ENCODE peak calls at places on chromosomes 7 and 10, in eight cellular contexts. One of them, this sample, is unnamed. For H3K4me1, the result is how much of the 10 kb centered on the place peaks cover.

GRCh38 chr7:30652132-30652531 is 30.1 kb downstream of the CRHR2 start:
- DNase-seq in IMR-90: no peak
- DNase-seq in suprapubic skin: peak
- DNase-seq in endothelial cell of umbilical vein: no peak
- DNase-seq in neural progenitor cell: no peak
- DNase-seq in upper lobe of right lung: peak
- DNase-seq in HCT116: no peak
- DNase-seq in tibial nerve: no peak
- DNase-seq in this sample: no peak

GRCh38 chr10:13830385-13830784 is 243.6 kb downstream of the PRPF18 start:
- DNase-seq in IMR-90: no peak
- DNase-seq in suprapubic skin: no peak
- DNase-seq in tibial nerve: no peak
- DNase-seq in upper lobe of right lung: no peak
- DNase-seq in endothelial cell of umbilical vein: no peak
- DNase-seq in HCT116: no peak
- DNase-seq in neural progenitor cell: no peak
- DNase-seq in this sample: no peak

GRCh38 chr7:130150587-130150986 is 54.6 kb downstream of the TMEM209 start:
- DNase-seq in tibial nerve: no peak
- DNase-seq in neural progenitor cell: no peak
- DNase-seq in HCT116: no peak
- DNase-seq in IMR-90: no peak
- DNase-seq in endothelial cell of umbilical vein: no peak
- DNase-seq in suprapubic skin: no peak
- DNase-seq in upper lobe of right lung: no peak
- DNase-seq in this sample: no peak

GRCh38 chr10:28906011-28906411 is 228.7 kb downstream of the BAMBI start:
- DNase-seq in HCT116: no peak
- DNase-seq in neural progenitor cell: no peak
- DNase-seq in upper lobe of right lung: no peak
- DNase-seq in suprapubic skin: no peak
- DNase-seq in tibial nerve: no peak
- DNase-seq in IMR-90: no peak
- DNase-seq in endothelial cell of umbilical vein: no peak
- DNase-seq in this sample: no peak

GRCh38 chr10:127148933-127149220 is 47.5 kb downstream of the INSYN2A start:
- DNase-seq in IMR-90: peak
- DNase-seq in HCT116: peak
- DNase-seq in neural progenitor cell: no peak
- DNase-seq in tibial nerve: no peak
- DNase-seq in upper lobe of right lung: no peak
- DNase-seq in suprapubic skin: no peak
- DNase-seq in endothelial cell of umbilical vein: no peak
- DNase-seq in this sample: no peak

GRCh38 chr7:45190406-45191165 is 33.0 kb downstream of the RAMP3 start:
- DNase-seq in IMR-90: no peak
- DNase-seq in neural progenitor cell: no peak
- DNase-seq in tibial nerve: no peak
- DNase-seq in endothelial cell of umbilical vein: no peak
- DNase-seq in upper lobe of right lung: peak
- DNase-seq in suprapubic skin: peak
- DNase-seq in HCT116: no peak
- DNase-seq in this sample: no peak

GRCh38 chr7:17130281-17131059 is 168.0 kb upstream of the AHR start:
- DNase-seq in neural progenitor cell: peak
- DNase-seq in upper lobe of right lung: no peak
- DNase-seq in HCT116: peak
- DNase-seq in tibial nerve: no peak
- DNase-seq in suprapubic skin: no peak
- DNase-seq in IMR-90: peak
- DNase-seq in endothelial cell of umbilical vein: peak
- DNase-seq in this sample: no peak

GRCh38 chr10:63236113-63236935 is 103.2 kb downstream of the NRBF2 start:
- DNase-seq in neural progenitor cell: no peak
- DNase-seq in suprapubic skin: no peak
- DNase-seq in IMR-90: peak
- DNase-seq in tibial nerve: no peak
- DNase-seq in endothelial cell of umbilical vein: peak
- DNase-seq in upper lobe of right lung: no peak
- DNase-seq in HCT116: peak
- DNase-seq in this sample: no peak

GRCh38 chr10:35643976-35644799 is 2.1 kb upstream of the FZD8 start:
- DNase-seq in upper lobe of right lung: no peak
- DNase-seq in IMR-90: no peak
- DNase-seq in suprapubic skin: no peak
- DNase-seq in tibial nerve: no peak
- DNase-seq in neural progenitor cell: peak
- DNase-seq in HCT116: no peak
- DNase-seq in endothelial cell of umbilical vein: peak
- DNase-seq in this sample: no peak

GRCh38 chr7:5692112-5692844 is 89.2 kb downstream of the RNF216 start:
- DNase-seq in neural progenitor cell: no peak
- DNase-seq in tibial nerve: peak
- DNase-seq in upper lobe of right lung: no peak
- DNase-seq in suprapubic skin: peak
- DNase-seq in IMR-90: peak
- DNase-seq in HCT116: no peak
- DNase-seq in endothelial cell of umbilical vein: peak
- DNase-seq in this sample: no peak

GRCh38 chr7:114825423-114825951 is 96.4 kb upstream of the MDFIC start:
- DNase-seq in HCT116: no peak
- DNase-seq in suprapubic skin: no peak
- DNase-seq in neural progenitor cell: peak
- DNase-seq in IMR-90: no peak
- DNase-seq in endothelial cell of umbilical vein: no peak
- DNase-seq in upper lobe of right lung: no peak
- DNase-seq in tibial nerve: no peak
- DNase-seq in this sample: no peak

GRCh38 chr7:158782638-158783490 is 46.4 kb downstream of the ESYT2 start:
- DNase-seq in endothelial cell of umbilical vein: peak
- DNase-seq in IMR-90: peak
- DNase-seq in HCT116: no peak
- DNase-seq in tibial nerve: peak
- DNase-seq in suprapubic skin: no peak
- DNase-seq in neural progenitor cell: peak
- DNase-seq in upper lobe of right lung: no peak
- DNase-seq in this sample: no peak

GRCh38 chr7:10022957-10023356 is 950.7 kb upstream of the PHF14 start:
- DNase-seq in HCT116: peak
- DNase-seq in upper lobe of right lung: no peak
- DNase-seq in suprapubic skin: no peak
- DNase-seq in IMR-90: no peak
- DNase-seq in tibial nerve: no peak
- DNase-seq in endothelial cell of umbilical vein: peak
- DNase-seq in neural progenitor cell: peak
- DNase-seq in this sample: no peak

GRCh38 chr10:115654961-115655360 is 561.8 kb downstream of the ATRNL1 start:
- DNase-seq in HCT116: no peak
- DNase-seq in endothelial cell of umbilical vein: no peak
- DNase-seq in neural progenitor cell: no peak
- DNase-seq in suprapubic skin: no peak
- DNase-seq in upper lobe of right lung: no peak
- DNase-seq in tibial nerve: no peak
- DNase-seq in IMR-90: no peak
- DNase-seq in this sample: no peak

GRCh38 chr10:112793197-112793921 is 156.7 kb upstream of the TCF7L2 start:
- DNase-seq in suprapubic skin: no peak
- DNase-seq in endothelial cell of umbilical vein: no peak
- DNase-seq in tibial nerve: no peak
- DNase-seq in HCT116: no peak
- DNase-seq in upper lobe of right lung: no peak
- DNase-seq in IMR-90: peak
- DNase-seq in neural progenitor cell: no peak
- DNase-seq in this sample: no peak

GRCh38 chr7:94205529-94205928 is 189.2 kb upstream of the COL1A2 start:
- DNase-seq in neural progenitor cell: no peak
- DNase-seq in endothelial cell of umbilical vein: no peak
- DNase-seq in suprapubic skin: no peak
- DNase-seq in HCT116: no peak
- DNase-seq in tibial nerve: no peak
- DNase-seq in upper lobe of right lung: no peak
- DNase-seq in IMR-90: no peak
- DNase-seq in this sample: no peak

GRCh38 chr7:50832744-50833143 is 50.0 kb upstream of the GRB10 start:
- DNase-seq in suprapubic skin: no peak
- DNase-seq in tibial nerve: no peak
- DNase-seq in HCT116: no peak
- DNase-seq in endothelial cell of umbilical vein: no peak
- DNase-seq in upper lobe of right lung: no peak
- DNase-seq in neural progenitor cell: no peak
- DNase-seq in IMR-90: peak
- DNase-seq in this sample: no peak

GRCh38 chr7:106178593-106179134 is 66.6 kb upstream of the SYPL1 start:
- DNase-seq in suprapubic skin: no peak
- DNase-seq in IMR-90: peak
- DNase-seq in upper lobe of right lung: no peak
- DNase-seq in tibial nerve: no peak
- DNase-seq in endothelial cell of umbilical vein: peak
- DNase-seq in neural progenitor cell: no peak
- DNase-seq in HCT116: peak
- DNase-seq in this sample: no peak

GRCh38 chr7:157845203-157845810 is 508.5 kb downstream of the DNAJB6 start:
- DNase-seq in suprapubic skin: no peak
- DNase-seq in IMR-90: no peak
- DNase-seq in neural progenitor cell: no peak
- DNase-seq in endothelial cell of umbilical vein: no peak
- DNase-seq in upper lobe of right lung: peak
- DNase-seq in HCT116: peak
- DNase-seq in tibial nerve: peak
- DNase-seq in this sample: peak

GRCh38 chr7:94580601-94581000 is 71.0 kb downstream of the CASD1 start:
- DNase-seq in suprapubic skin: no peak
- DNase-seq in endothelial cell of umbilical vein: no peak
- DNase-seq in HCT116: no peak
- DNase-seq in upper lobe of right lung: no peak
- DNase-seq in tibial nerve: no peak
- DNase-seq in IMR-90: peak
- DNase-seq in neural progenitor cell: no peak
- DNase-seq in this sample: no peak

GRCh38 chr7:136947347-136947746 is 78.9 kb downstream of the CHRM2 start:
- DNase-seq in endothelial cell of umbilical vein: peak
- DNase-seq in HCT116: no peak
- DNase-seq in tibial nerve: no peak
- DNase-seq in upper lobe of right lung: no peak
- DNase-seq in suprapubic skin: no peak
- DNase-seq in neural progenitor cell: no peak
- DNase-seq in IMR-90: peak
- DNase-seq in this sample: no peak

GRCh38 chr7:82592416-82592815 is 148.8 kb upstream of the CACNA2D1 start:
- DNase-seq in HCT116: no peak
- DNase-seq in upper lobe of right lung: no peak
- DNase-seq in IMR-90: peak
- DNase-seq in tibial nerve: no peak
- DNase-seq in suprapubic skin: no peak
- DNase-seq in neural progenitor cell: no peak
- DNase-seq in endothelial cell of umbilical vein: no peak
- DNase-seq in this sample: no peak

GRCh38 chr7:82376739-82377138 is 66.8 kb downstream of the CACNA2D1 start:
- DNase-seq in upper lobe of right lung: no peak
- DNase-seq in HCT116: no peak
- DNase-seq in IMR-90: no peak
- DNase-seq in endothelial cell of umbilical vein: no peak
- DNase-seq in tibial nerve: no peak
- DNase-seq in suprapubic skin: no peak
- DNase-seq in neural progenitor cell: no peak
- DNase-seq in this sample: no peak

GRCh38 chr10:48656241-48656921 is 28.3 kb upstream of the WDFY4 start:
- DNase-seq in upper lobe of right lung: peak
- DNase-seq in suprapubic skin: peak
- DNase-seq in endothelial cell of umbilical vein: peak
- DNase-seq in tibial nerve: peak
- DNase-seq in IMR-90: peak
- DNase-seq in neural progenitor cell: peak
- DNase-seq in HCT116: peak
- DNase-seq in this sample: peak
- H3K4me3 ChIP-seq in upper lobe of right lung: peak
- H3K4me3 ChIP-seq in suprapubic skin: peak
- H3K4me3 ChIP-seq in endothelial cell of umbilical vein: peak
- H3K4me3 ChIP-seq in tibial nerve: peak
- H3K4me3 ChIP-seq in IMR-90: peak
- H3K4me3 ChIP-seq in neural progenitor cell: peak
- H3K4me3 ChIP-seq in HCT116: peak
- H3K4me3 ChIP-seq in this sample: peak

GRCh38 chr7:128192497-128193142 is 48.5 kb upstream of the LEP start:
- DNase-seq in upper lobe of right lung: no peak
- DNase-seq in endothelial cell of umbilical vein: no peak
- DNase-seq in IMR-90: no peak
- DNase-seq in HCT116: no peak
- DNase-seq in neural progenitor cell: no peak
- DNase-seq in tibial nerve: no peak
- DNase-seq in suprapubic skin: peak
- DNase-seq in this sample: no peak

GRCh38 chr7:128191136-128191844 is 49.8 kb upstream of the LEP start:
- DNase-seq in suprapubic skin: peak
- DNase-seq in endothelial cell of umbilical vein: no peak
- DNase-seq in HCT116: no peak
- DNase-seq in IMR-90: no peak
- DNase-seq in neural progenitor cell: no peak
- DNase-seq in tibial nerve: no peak
- DNase-seq in upper lobe of right lung: no peak
- DNase-seq in this sample: no peak

GRCh38 chr7:128190051-128190640 is 50.9 kb upstream of the LEP start:
- DNase-seq in tibial nerve: no peak
- DNase-seq in upper lobe of right lung: no peak
- DNase-seq in HCT116: no peak
- DNase-seq in endothelial cell of umbilical vein: no peak
- DNase-seq in neural progenitor cell: no peak
- DNase-seq in IMR-90: no peak
- DNase-seq in suprapubic skin: peak
- DNase-seq in this sample: no peak

GRCh38 chr7:128188396-128189230 is 52.5 kb upstream of the LEP start:
- DNase-seq in upper lobe of right lung: no peak
- DNase-seq in suprapubic skin: no peak
- DNase-seq in tibial nerve: no peak
- DNase-seq in neural progenitor cell: no peak
- DNase-seq in IMR-90: no peak
- DNase-seq in endothelial cell of umbilical vein: no peak
- DNase-seq in HCT116: no peak
- DNase-seq in this sample: no peak

GRCh38 chr7:128189231-128189930 is 51.7 kb upstream of the LEP start:
- DNase-seq in HCT116: no peak
- DNase-seq in neural progenitor cell: no peak
- DNase-seq in endothelial cell of umbilical vein: no peak
- DNase-seq in tibial nerve: no peak
- DNase-seq in IMR-90: no peak
- DNase-seq in upper lobe of right lung: no peak
- DNase-seq in suprapubic skin: peak
- DNase-seq in this sample: no peak
- H3K4me1 ChIP-seq in HCT116: under half
- H3K4me1 ChIP-seq in neural progenitor cell: under half
- H3K4me1 ChIP-seq in endothelial cell of umbilical vein: under half
- H3K4me1 ChIP-seq in tibial nerve: under half
- H3K4me1 ChIP-seq in IMR-90: under half
- H3K4me1 ChIP-seq in upper lobe of right lung: under half
- H3K4me1 ChIP-seq in suprapubic skin: under half
- H3K4me1 ChIP-seq in this sample: under half

GRCh38 chr10:89164920-89165319 is 42.2 kb downstream of the CH25H start:
- DNase-seq in IMR-90: no peak
- DNase-seq in HCT116: no peak
- DNase-seq in suprapubic skin: no peak
- DNase-seq in tibial nerve: no peak
- DNase-seq in endothelial cell of umbilical vein: no peak
- DNase-seq in neural progenitor cell: no peak
- DNase-seq in upper lobe of right lung: no peak
- DNase-seq in this sample: no peak
- TF ChIP-seq CTCF in IMR-90: no peak
- TF ChIP-seq CTCF in HCT116: no peak
- TF ChIP-seq CTCF in suprapubic skin: no peak
- TF ChIP-seq CTCF in tibial nerve: no peak
- TF ChIP-seq CTCF in endothelial cell of umbilical vein: no peak
- TF ChIP-seq CTCF in neural progenitor cell: no peak
- TF ChIP-seq CTCF in upper lobe of right lung: no peak
- TF ChIP-seq CTCF in this sample: no peak

GRCh38 chr7:47992446-47992845 is 13.0 kb upstream of the HUS1 start:
- DNase-seq in tibial nerve: no peak
- DNase-seq in upper lobe of right lung: no peak
- DNase-seq in suprapubic skin: no peak
- DNase-seq in HCT116: no peak
- DNase-seq in IMR-90: no peak
- DNase-seq in neural progenitor cell: no peak
- DNase-seq in endothelial cell of umbilical vein: no peak
- DNase-seq in this sample: no peak
- H3K4me3 ChIP-seq in tibial nerve: peak
- H3K4me3 ChIP-seq in upper lobe of right lung: peak
- H3K4me3 ChIP-seq in suprapubic skin: peak
- H3K4me3 ChIP-seq in HCT116: no peak
- H3K4me3 ChIP-seq in IMR-90: no peak
- H3K4me3 ChIP-seq in neural progenitor cell: no peak
- H3K4me3 ChIP-seq in endothelial cell of umbilical vein: no peak
- H3K4me3 ChIP-seq in this sample: peak